ENCODE peak calls at places on chromosomes 16 and 17, in eight cellular contexts. One of them, this sample, is unnamed.

GRCh38 chr17:45688353-45688752 is 95.8 kb upstream of the CRHR1 start:
- DNase-seq in esophagus squamous epithelium: no peak
- DNase-seq in amniotic epithelial cell: no peak
- DNase-seq in central memory CD4-positive, alpha-beta T cell: no peak
- DNase-seq in substantia nigra: no peak
- DNase-seq in stimulated activated naive CD8-positive, alpha-beta T cell treated with anti-CD3 and anti-CD28 coated beads, Interleukin-15, amount 100 ng/mL, for 72 hours: no peak
- DNase-seq in islet precursor cell: no peak
- DNase-seq in skeletal muscle cell: no peak
- DNase-seq in this sample: no peak

GRCh38 chr17:68456529-68457167 is 648 bp downstream of the WIPI1 start:
- DNase-seq in esophagus squamous epithelium: no peak
- DNase-seq in amniotic epithelial cell: peak; percentile 94
- DNase-seq in central memory CD4-positive, alpha-beta T cell: no peak
- DNase-seq in substantia nigra: peak; percentile 42
- DNase-seq in stimulated activated naive CD8-positive, alpha-beta T cell treated with anti-CD3 and anti-CD28 coated beads, Interleukin-15, amount 100 ng/mL, for 72 hours: no peak
- DNase-seq in islet precursor cell: peak; percentile 97
- DNase-seq in skeletal muscle cell: peak; percentile 89
- DNase-seq in this sample: peak; percentile 48

GRCh38 chr17:66353937-66354401 is 51.6 kb downstream of the PRKCA start:
- DNase-seq in esophagus squamous epithelium: no peak
- DNase-seq in amniotic epithelial cell: peak; percentile 63
- DNase-seq in central memory CD4-positive, alpha-beta T cell: no peak
- DNase-seq in substantia nigra: no peak
- DNase-seq in stimulated activated naive CD8-positive, alpha-beta T cell treated with anti-CD3 and anti-CD28 coated beads, Interleukin-15, amount 100 ng/mL, for 72 hours: no peak
- DNase-seq in islet precursor cell: no peak
- DNase-seq in skeletal muscle cell: peak; percentile 21
- DNase-seq in this sample: no peak

GRCh38 chr16:4615389-4616046 is 830 bp upstream of the UBALD1 start:
- DNase-seq in esophagus squamous epithelium: no peak
- DNase-seq in amniotic epithelial cell: no peak
- DNase-seq in central memory CD4-positive, alpha-beta T cell: no peak
- DNase-seq in substantia nigra: no peak
- DNase-seq in stimulated activated naive CD8-positive, alpha-beta T cell treated with anti-CD3 and anti-CD28 coated beads, Interleukin-15, amount 100 ng/mL, for 72 hours: no peak
- DNase-seq in islet precursor cell: no peak
- DNase-seq in skeletal muscle cell: no peak
- DNase-seq in this sample: no peak

GRCh38 chr17:1201132-1201702 is 21.4 kb upstream of the ABR start:
- DNase-seq in esophagus squamous epithelium: no peak
- DNase-seq in amniotic epithelial cell: no peak
- DNase-seq in central memory CD4-positive, alpha-beta T cell: peak; percentile 57
- DNase-seq in substantia nigra: no peak
- DNase-seq in stimulated activated naive CD8-positive, alpha-beta T cell treated with anti-CD3 and anti-CD28 coated beads, Interleukin-15, amount 100 ng/mL, for 72 hours: peak; percentile 52
- DNase-seq in islet precursor cell: peak; percentile 58
- DNase-seq in skeletal muscle cell: no peak
- DNase-seq in this sample: no peak

GRCh38 chr17:16439303-16439791 is 24.0 kb downstream of the TRPV2 start:
- DNase-seq in esophagus squamous epithelium: no peak
- DNase-seq in amniotic epithelial cell: peak; percentile 36
- DNase-seq in central memory CD4-positive, alpha-beta T cell: peak; percentile 39
- DNase-seq in substantia nigra: no peak
- DNase-seq in stimulated activated naive CD8-positive, alpha-beta T cell treated with anti-CD3 and anti-CD28 coated beads, Interleukin-15, amount 100 ng/mL, for 72 hours: no peak
- DNase-seq in islet precursor cell: no peak
- DNase-seq in skeletal muscle cell: no peak
- DNase-seq in this sample: peak; percentile 52

GRCh38 chr16:53465606-53466290 is 31.5 kb downstream of the RBL2 start:
- DNase-seq in esophagus squamous epithelium: no peak
- DNase-seq in amniotic epithelial cell: peak; percentile 85
- DNase-seq in central memory CD4-positive, alpha-beta T cell: no peak
- DNase-seq in substantia nigra: no peak
- DNase-seq in stimulated activated naive CD8-positive, alpha-beta T cell treated with anti-CD3 and anti-CD28 coated beads, Interleukin-15, amount 100 ng/mL, for 72 hours: no peak
- DNase-seq in islet precursor cell: no peak
- DNase-seq in skeletal muscle cell: peak; percentile 46
- DNase-seq in this sample: peak; percentile 14

GRCh38 chr17:19569785-19570496 is 36.3 kb downstream of the SLC47A1 start:
- DNase-seq in esophagus squamous epithelium: no peak
- DNase-seq in amniotic epithelial cell: no peak
- DNase-seq in central memory CD4-positive, alpha-beta T cell: no peak
- DNase-seq in substantia nigra: no peak
- DNase-seq in stimulated activated naive CD8-positive, alpha-beta T cell treated with anti-CD3 and anti-CD28 coated beads, Interleukin-15, amount 100 ng/mL, for 72 hours: no peak
- DNase-seq in islet precursor cell: no peak
- DNase-seq in skeletal muscle cell: no peak
- DNase-seq in this sample: peak; percentile 71